ENCODE peak calls at places on chromosomes 6 and 20, in seven cellular contexts. R is HEK293T, K is HCT116, B is K562, X is HepG2, E is H1, T is GM12878. S is an unnamed sample.

GRCh38 chr6:25363429-25363828 is 84.3 kb downstream of the CARMIL1 start:
- DNase-seq in R (no peak), K (no peak), B (no peak), X (no peak), E (no peak), T (no peak), S (no peak)

GRCh38 chr6:148064406-148065134 is 278.1 kb upstream of the SASH1 start:
- DNase-seq in R (no peak), K (no peak), B (no peak), X (no peak), E (no peak), T (no peak), S (no peak)

GRCh38 chr6:54191460-54191859 is 80.2 kb downstream of the MLIP start:
- DNase-seq in R (no peak), K (no peak), B (no peak), X (no peak), E (no peak), T (no peak), S (no peak)

GRCh38 chr6:116596815-116597214 is 19.5 kb upstream of the RSPH4A start:
- DNase-seq in R (peak; percentile 14), K (no peak), B (no peak), X (peak; percentile 23), E (no peak), T (no peak), S (peak; percentile 19)

GRCh38 chr6:85372188-85372914 is 77.5 kb upstream of the NT5E start:
- DNase-seq in R (no peak), K (no peak), B (no peak), X (peak; percentile 16), E (no peak), T (no peak), S (no peak)

GRCh38 chr20:25256226-25256859 is 8.5 kb downstream of the PYGB start:
- DNase-seq in R (no peak), K (no peak), B (no peak), X (no peak), E (no peak), T (no peak), S (no peak)

GRCh38 chr6:13241364-13241763 is 87.0 kb downstream of the TBC1D7 start:
- DNase-seq in R (no peak), K (no peak), B (no peak), X (no peak), E (no peak), T (no peak), S (no peak)

GRCh38 chr6:20325641-20326421 is 75.8 kb upstream of the E2F3 start:
- DNase-seq in R (no peak), K (no peak), B (no peak), X (no peak), E (no peak), T (no peak), S (no peak)

GRCh38 chr6:168968228-168968627 is 285.4 kb downstream of the THBS2 start:
- DNase-seq in R (peak; percentile 46), K (no peak), B (no peak), X (peak; percentile 44), E (no peak), T (no peak), S (no peak)

GRCh38 chr20:61387204-61387958 is 135.3 kb downstream of the CDH4 start:
- DNase-seq in R (peak; percentile 65), K (no peak), B (peak; percentile 62), X (no peak), E (no peak), T (no peak), S (peak; percentile 66)
- TF ChIP-seq SP1 in R (no peak), K (no peak), B (no peak), X (no peak), E (no peak), T (no peak), S (no peak)

DNA sequence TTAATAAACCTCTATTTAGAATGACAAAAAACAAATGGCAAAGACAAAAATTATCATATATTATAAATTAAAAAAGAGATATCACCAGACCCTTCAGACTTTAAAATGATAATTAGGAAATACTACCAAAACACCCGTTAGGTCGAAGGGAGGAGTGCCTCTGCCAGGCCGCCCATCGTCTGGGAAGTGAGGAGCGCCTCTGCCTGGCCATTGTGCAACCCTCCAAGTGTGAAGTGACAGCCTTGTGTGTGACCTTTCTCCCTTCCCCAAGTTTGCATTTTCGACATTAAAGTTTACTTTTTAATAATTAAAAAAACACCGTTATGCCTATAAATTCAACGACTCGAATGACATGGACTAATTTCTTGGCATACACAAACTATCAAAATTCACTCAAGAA is 64.5 kb upstream of the TASP1 start:
- DNase-seq in R (no peak), K (no peak), B (no peak), X (no peak), E (peak; percentile 7), T (no peak), S (peak; percentile 45)
- TF ChIP-seq SP1 in R (no peak), K (no peak), B (no peak), X (no peak), E (no peak), T (no peak), S (no peak)

GRCh38 chr6:103707596-103708325 is 1152.0 kb downstream of the HACE1 start:
- DNase-seq in R (no peak), K (no peak), B (no peak), X (no peak), E (no peak), T (no peak), S (no peak)
- TF ChIP-seq SP1 in R (no peak), K (no peak), B (no peak), X (no peak), E (no peak), T (no peak), S (no peak)

GRCh38 chr6:15498640-15499039 is 164.2 kb downstream of the DTNBP1 start:
- DNase-seq in R (no peak), K (no peak), B (no peak), X (no peak), E (no peak), T (no peak), S (no peak)
- TF ChIP-seq SP1 in R (no peak), K (no peak), B (no peak), X (no peak), E (no peak), T (no peak), S (no peak)

GRCh38 chr6:133856911-133857310 is 32.0 kb upstream of the TCF21 start:
- DNase-seq in R (no peak), K (no peak), B (no peak), X (no peak), E (no peak), T (no peak), S (no peak)

GRCh38 chr6:133855994-133856393 is 32.9 kb upstream of the TCF21 start:
- DNase-seq in R (no peak), K (no peak), B (no peak), X (no peak), E (no peak), T (no peak), S (no peak)

GRCh38 chr6:133855599-133855972 is 33.3 kb upstream of the TCF21 start:
- DNase-seq in R (no peak), K (no peak), B (no peak), X (no peak), E (no peak), T (no peak), S (no peak)

GRCh38 chr6:133854633-133855598 is 34.0 kb upstream of the TCF21 start:
- DNase-seq in R (no peak), K (no peak), B (no peak), X (peak; percentile 20), E (no peak), T (no peak), S (peak; percentile 59)

DNA sequence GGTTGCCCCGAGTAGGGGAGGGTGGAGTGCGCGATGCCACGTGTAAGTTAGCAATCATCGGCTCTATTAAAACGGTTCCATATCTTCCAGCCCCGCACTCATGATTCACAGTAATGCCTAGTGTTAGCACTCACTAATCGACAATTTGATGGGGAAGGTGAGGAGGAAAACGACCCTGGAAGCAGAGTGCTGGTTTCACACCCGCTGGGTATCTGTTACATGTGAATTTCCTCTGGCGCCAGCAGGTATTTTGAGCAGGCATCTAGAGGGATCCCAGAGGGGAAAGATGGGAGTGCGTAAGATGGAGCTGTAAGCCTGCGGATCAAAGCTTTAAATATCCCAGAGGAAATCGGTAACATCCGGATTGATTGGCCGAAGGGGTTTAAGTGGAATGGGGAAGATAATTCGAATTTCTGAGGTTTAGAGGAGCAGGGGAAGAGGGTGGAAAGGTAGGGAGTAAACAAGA is 34.7 kb upstream of the TCF21 start:
- DNase-seq in R (no peak), K (no peak), B (no peak), X (no peak), E (no peak), T (no peak), S (peak; percentile 18)
- TF ChIP-seq SP1 in R (no peak), K (no peak), B (no peak), X (no peak), E (no peak), T (no peak), S (no peak)

GRCh38 chr6:167870321-167870720 is 43.6 kb downstream of the AFDN start:
- DNase-seq in R (no peak), K (no peak), B (no peak), X (no peak), E (no peak), T (no peak), S (no peak)

GRCh38 chr6:167877994-167878779 is 51.5 kb downstream of the AFDN start:
- DNase-seq in R (no peak), K (no peak), B (no peak), X (no peak), E (no peak), T (no peak), S (no peak)

DNA sequence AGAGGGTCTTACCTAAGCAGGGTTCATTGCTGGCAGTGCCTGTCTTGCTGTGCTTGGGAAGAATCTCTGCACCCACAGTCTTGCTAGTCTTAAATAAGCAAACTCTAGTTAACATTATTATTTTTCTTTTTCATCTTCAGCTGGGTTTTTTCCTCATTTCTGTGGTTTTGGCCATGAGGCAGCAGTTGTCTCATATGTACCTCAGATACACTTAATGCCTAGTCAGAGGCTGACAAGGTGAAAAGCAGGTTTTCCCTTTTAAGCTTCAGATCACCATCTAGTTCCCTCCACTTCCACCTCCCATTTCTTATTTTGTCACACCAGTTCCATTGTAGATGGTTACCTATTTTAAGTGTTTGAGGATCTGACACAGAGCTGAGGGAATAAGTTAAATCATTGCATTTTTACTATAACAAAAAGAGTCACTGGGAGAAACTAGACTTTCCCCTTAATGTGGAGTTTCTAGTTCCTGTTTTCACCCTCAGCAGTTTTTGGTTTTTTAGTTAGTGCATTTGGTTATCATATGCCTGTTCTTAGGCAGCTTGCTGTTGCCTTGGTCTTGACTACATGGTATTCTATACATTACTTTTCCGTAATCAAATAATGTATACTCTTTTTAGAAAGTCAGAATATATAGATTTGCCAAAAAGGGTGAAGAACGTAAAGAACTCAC is 46.0 kb downstream of the AFDN start:
- DNase-seq in R (no peak), K (no peak), B (no peak), X (no peak), E (no peak), T (no peak), S (no peak)
- TF ChIP-seq SP1 in R (no peak), K (no peak), B (no peak), X (no peak), E (no peak), T (no peak), S (no peak)

GRCh38 chr6:70599187-70599586 is 32.5 kb downstream of the SDHAF4 start:
- DNase-seq in R (no peak), K (no peak), B (no peak), X (no peak), E (no peak), T (no peak), S (no peak)
- TF ChIP-seq SP1 in R (no peak), K (no peak), B (no peak), X (no peak), E (no peak), T (no peak), S (no peak)